ENCODE peak calls at places on chromosomes 1 and 21, in nine cellular contexts. J is NCI-H1417; W is activated CD4-positive, alpha-beta T cell treated with anti-CD3 and anti-CD28 coated beads for 36 hours; C is stimulated activated naive CD4-positive, alpha-beta T cell; P is LoVo; Y is amniotic stem cell; G is coronary artery; B is T47D; I is iris pigment epithelial cell. V is an unnamed sample.

GRCh38 chr1:180928272-180929230 is 15.9 kb downstream of the KIAA1614 start:
- DNase-seq in G (no peak), J (peak), W (no peak), I (no peak), C (no peak), B (no peak), Y (no peak), P (no peak), V (no peak)

GRCh38 chr21:16534408-16535099 is 804.8 kb downstream of the USP25 start:
- DNase-seq in W (no peak), I (peak), J (peak), Y (no peak), P (no peak), G (peak), B (peak), C (no peak), V (no peak)

GRCh38 chr1:159188375-159188788 is 16.3 kb upstream of the ACKR1 start:
- DNase-seq in Y (no peak), G (no peak), I (peak), B (peak), W (peak), P (no peak), J (no peak), C (no peak), V (no peak)

GRCh38 chr1:43267291-43267805 is 2.4 kb upstream of the TMEM125 start:
- DNase-seq in J (no peak), W (no peak), I (peak), C (no peak), Y (peak), P (no peak), B (peak), G (peak), V (no peak)

GRCh38 chr1:152654110-152654509 is 9.1 kb upstream of the LCE2D start:
- DNase-seq in I (peak), G (no peak), P (peak), J (peak), Y (no peak), C (no peak), B (peak), W (peak), V (peak)

GRCh38 chr1:31792541-31792940 is 23.3 kb downstream of the SPOCD1 start:
- DNase-seq in C (no peak), G (peak), J (no peak), P (no peak), Y (no peak), I (no peak), W (no peak), B (no peak), V (no peak)

GRCh38 chr1:207951652-207952051 is 40.7 kb upstream of the CD34 start:
- DNase-seq in J (no peak), G (no peak), C (no peak), I (no peak), P (no peak), B (no peak), Y (no peak), W (no peak), V (no peak)

GRCh38 chr1:44327679-44328491 is 27.2 kb downstream of the ERI3 start:
- DNase-seq in Y (peak), B (peak), C (no peak), W (no peak), P (peak), G (peak), I (peak), J (peak), V (peak)

GRCh38 chr1:150875197-150876110 is 945 bp downstream of the ARNT start:
- DNase-seq in B (no peak), J (no peak), W (no peak), Y (no peak), G (no peak), C (no peak), I (peak), P (no peak), V (no peak)

GRCh38 chr1:82921759-82922158 is 1077.2 kb downstream of the TTLL7 start:
- DNase-seq in J (no peak), I (no peak), C (no peak), G (no peak), B (no peak), Y (no peak), P (no peak), W (no peak), V (no peak)

GRCh38 chr1:85463666-85464496 is 1.1 kb downstream of the DDAH1 start:
- DNase-seq in J (no peak), G (no peak), I (peak), W (no peak), Y (no peak), C (no peak), B (peak), P (no peak), V (no peak)

GRCh38 chr21:46459356-46460112 is 843 bp downstream of the DIP2A start:
- DNase-seq in W (peak), P (no peak), Y (no peak), J (peak), I (peak), C (no peak), G (peak), B (peak), V (no peak)

V was measured in HCT116.